ENCODE peak calls at places on chromosomes 1 and 21, in eight cellular contexts. G, P, I, E, F, A, H and M are unnamed samples. For H3K9me3, the result is how much of the 10 kb centered on the place peaks cover.

GRCh38 chr1:22689505-22689904 is 21.1 kb upstream of the EPHB2 start:
- DNase-seq in G (no peak), P (no peak), I (peak), E (no peak), F (no peak), A (no peak), H (no peak), M (no peak)

GRCh38 chr1:111571987-111572386 is 47.6 kb upstream of the RAP1A start:
- DNase-seq in G (no peak), P (no peak), I (peak), E (no peak), F (no peak), A (no peak), H (no peak), M (no peak)

GRCh38 chr1:226976671-226977287 is 36.7 kb downstream of the COQ8A start:
- DNase-seq in G (no peak), P (no peak), I (no peak), E (no peak), F (peak), A (no peak), H (no peak), M (no peak)

GRCh38 chr1:48291421-48291820 is 68.9 kb downstream of the SLC5A9 start:
- DNase-seq in G (no peak), P (no peak), I (no peak), E (no peak), F (no peak), A (peak), H (no peak), M (no peak)

GRCh38 chr1:203682401-203683383 is 56.1 kb downstream of the ATP2B4 start:
- DNase-seq in G (no peak), P (peak), I (no peak), E (no peak), F (no peak), A (no peak), H (no peak), M (no peak)

GRCh38 chr1:212078826-212079225 is 43.3 kb downstream of the DTL start:
- DNase-seq in G (no peak), P (no peak), I (no peak), E (no peak), F (no peak), A (no peak), H (no peak), M (no peak)

GRCh38 chr1:170776777-170777176 is 112.8 kb downstream of the PRRX1 start:
- DNase-seq in G (peak), P (no peak), I (no peak), E (no peak), F (no peak), A (no peak), H (no peak), M (no peak)

GRCh38 chr1:210288106-210288505 is 40.6 kb upstream of the HHAT start:
- DNase-seq in G (no peak), P (no peak), I (no peak), E (no peak), F (no peak), A (no peak), H (no peak), M (no peak)

GRCh38 chr21:42343101-42343500 is 7.7 kb downstream of the TFF2 start:
- DNase-seq in G (no peak), P (no peak), I (no peak), E (no peak), F (no peak), A (peak), H (no peak), M (no peak)

GRCh38 chr1:224328644-224329043 is 1.3 kb downstream of the NVL start:
- DNase-seq in G (no peak), P (no peak), I (no peak), E (no peak), F (no peak), A (no peak), H (no peak), M (no peak)

GRCh38 chr1:4657920-4658585 is 3.6 kb downstream of the AJAP1 start:
- DNase-seq in G (peak), P (no peak), I (no peak), E (peak), F (no peak), A (no peak), H (no peak), M (no peak)

GRCh38 chr1:198903203-198903602 is 264.4 kb downstream of the PTPRC start:
- DNase-seq in G (no peak), P (peak), I (peak), E (no peak), F (no peak), A (no peak), H (no peak), M (no peak)

GRCh38 chr1:205963756-205964155 is 20.5 kb upstream of the SLC26A9 start:
- DNase-seq in G (no peak), P (no peak), I (no peak), E (peak), F (no peak), A (no peak), H (no peak), M (no peak)

GRCh38 chr1:234973426-234974250 is 155.0 kb downstream of the TOMM20 start:
- DNase-seq in G (no peak), P (no peak), I (no peak), E (peak), F (peak), A (no peak), H (no peak), M (no peak)

GRCh38 chr1:68293122-68293521 is 60.8 kb upstream of the WLS start:
- DNase-seq in G (no peak), P (peak), I (no peak), E (no peak), F (no peak), A (no peak), H (no peak), M (no peak)

GRCh38 chr1:151547119-151547899 is 7.2 kb downstream of the TUFT1 start:
- DNase-seq in G (peak), P (peak), I (peak), E (peak), F (peak), A (no peak), H (peak), M (peak)

GRCh38 chr1:218904401-218904800 is 269.3 kb upstream of the LYPLAL1 start:
- DNase-seq in G (peak), P (no peak), I (no peak), E (no peak), F (no peak), A (no peak), H (no peak), M (no peak)

DNA sequence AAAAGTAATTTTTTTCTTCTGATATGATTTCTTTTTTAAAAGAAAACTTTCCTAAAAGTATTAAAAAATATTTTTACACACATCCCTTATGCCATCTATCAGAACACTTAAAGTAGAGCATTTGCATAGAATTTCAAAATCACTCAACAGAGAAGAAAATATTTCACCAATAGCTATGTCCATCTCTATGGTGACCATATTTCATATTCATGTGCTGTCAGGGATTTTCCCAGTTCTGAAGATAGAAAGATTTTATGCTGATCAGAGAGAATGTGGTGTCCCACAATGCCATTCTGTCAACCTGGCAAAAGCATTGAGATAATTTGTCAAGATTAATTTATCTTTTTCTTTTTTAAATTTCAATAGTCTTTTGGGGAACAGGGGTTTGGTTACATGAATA is 87.0 kb downstream of the C4BPA start:
- DNase-seq in G (no peak), P (no peak), I (no peak), E (no peak), F (no peak), A (no peak), H (no peak), M (no peak)
- TF ChIP-seq CTCF in G (no peak), P (no peak), I (no peak), E (no peak), F (no peak), A (no peak), H (no peak), M (no peak)

GRCh38 chr1:180440335-180440734 is 62.0 kb downstream of the ACBD6 start:
- DNase-seq in G (no peak), P (no peak), I (no peak), E (no peak), F (no peak), A (no peak), H (no peak), M (no peak)
- H3K9me3 ChIP-seq in G (under half), P (under half), I (under half), E (under half), F (under half), A (under half), H (under half), M (under half)

GRCh38 chr1:9273177-9273576 is 19.5 kb upstream of the SPSB1 start:
- DNase-seq in G (no peak), P (no peak), I (no peak), E (peak), F (no peak), A (peak), H (no peak), M (no peak)
- TF ChIP-seq CTCF in G (no peak), P (no peak), I (no peak), E (no peak), F (no peak), A (no peak), H (no peak), M (no peak)

GRCh38 chr1:152886090-152886489 is 8.0 kb downstream of the SMCP start:
- DNase-seq in G (no peak), P (no peak), I (peak), E (no peak), F (no peak), A (no peak), H (no peak), M (no peak)

GRCh38 chr1:152884085-152884484 is 6.0 kb downstream of the SMCP start:
- DNase-seq in G (no peak), P (no peak), I (no peak), E (no peak), F (no peak), A (no peak), H (no peak), M (no peak)

GRCh38 chr1:152884506-152884905 is 6.4 kb downstream of the SMCP start:
- DNase-seq in G (no peak), P (no peak), I (no peak), E (no peak), F (no peak), A (no peak), H (no peak), M (no peak)

GRCh38 chr1:152886758-152887409 is 8.8 kb downstream of the SMCP start:
- DNase-seq in G (no peak), P (no peak), I (no peak), E (no peak), F (no peak), A (no peak), H (no peak), M (no peak)

DNA sequence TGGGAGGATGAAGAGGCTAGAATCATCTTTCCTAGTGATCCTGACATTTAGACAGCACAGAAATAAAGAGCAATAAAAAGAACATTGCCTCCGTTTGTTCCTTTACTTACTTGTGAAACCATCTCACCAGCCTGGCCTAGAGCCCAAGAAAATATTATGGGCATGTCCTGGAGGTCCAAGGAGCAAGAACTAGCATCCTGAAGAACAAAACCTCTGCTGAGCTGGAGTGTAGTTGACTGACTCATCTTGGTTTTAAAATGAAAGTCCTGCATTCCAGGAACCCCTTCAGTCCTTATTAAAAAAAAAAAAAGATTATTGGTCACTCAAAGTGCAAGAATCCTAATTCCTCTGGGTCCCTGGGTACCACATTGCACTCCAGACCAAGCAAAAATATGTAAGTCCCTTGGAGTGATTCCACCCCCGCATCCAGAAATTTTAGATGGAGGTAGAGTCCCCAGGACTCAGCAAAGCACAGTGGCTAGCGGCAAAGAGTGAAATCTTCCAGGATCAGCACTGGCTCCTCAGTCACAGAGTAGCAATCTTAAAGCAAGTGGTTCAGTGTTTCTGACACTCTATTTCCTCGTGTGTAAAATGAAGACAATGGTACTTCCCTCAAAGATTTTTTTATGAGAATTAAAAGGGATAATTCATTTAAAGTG is 7.0 kb downstream of the SMCP start:
- DNase-seq in G (no peak), P (no peak), I (peak), E (no peak), F (no peak), A (no peak), H (no peak), M (no peak)
- H3K9me3 ChIP-seq in G (under half), P (under half), I (under half), E (under half), F (under half), A (under half), H (under half), M (under half)

DNA sequence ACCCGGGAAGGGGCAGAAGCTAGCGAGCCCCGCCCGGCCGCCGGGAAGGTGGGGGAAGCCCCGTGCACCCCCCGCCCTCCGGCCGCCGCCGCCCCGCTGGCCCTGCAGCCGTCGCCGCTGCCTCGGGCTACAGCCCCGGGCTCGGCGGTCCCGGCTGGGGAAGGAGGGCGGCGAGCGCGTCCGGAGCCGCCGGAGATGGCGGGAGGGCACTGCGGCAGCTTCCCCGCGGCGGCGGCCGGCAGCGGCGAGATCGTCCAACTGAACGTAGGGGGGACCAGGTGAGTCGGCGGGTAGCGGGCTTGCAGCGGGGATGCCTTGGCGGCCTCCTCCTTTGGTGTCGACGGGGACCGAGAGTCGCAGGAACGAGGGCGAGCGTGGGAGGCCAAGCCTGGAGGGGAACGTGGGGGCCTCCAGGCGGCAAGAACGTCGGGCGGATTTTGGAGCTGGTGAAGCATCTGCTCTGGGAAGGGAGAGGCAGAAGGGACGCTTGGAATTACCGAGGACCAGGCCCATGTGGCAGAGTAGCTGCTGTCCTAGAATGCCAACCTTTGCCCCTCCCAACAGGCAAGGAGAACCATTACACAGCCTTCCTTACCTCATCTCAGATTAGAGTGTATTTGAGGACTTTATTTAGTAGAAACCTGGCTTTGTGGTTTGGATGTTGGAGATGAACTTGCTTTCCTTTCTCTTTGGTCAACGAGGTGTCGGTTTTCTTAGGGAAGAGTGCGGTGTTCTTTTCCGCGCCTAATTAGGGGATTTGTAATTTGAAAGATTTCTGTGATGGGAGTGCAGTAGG is 585 bp downstream of the KCTD3 start:
- DNase-seq in G (peak), P (peak), I (peak), E (peak), F (peak), A (peak), H (peak), M (peak)
- TF ChIP-seq CTCF in G (no peak), P (no peak), I (no peak), E (no peak), F (no peak), A (no peak), H (no peak), M (no peak)

DNA sequence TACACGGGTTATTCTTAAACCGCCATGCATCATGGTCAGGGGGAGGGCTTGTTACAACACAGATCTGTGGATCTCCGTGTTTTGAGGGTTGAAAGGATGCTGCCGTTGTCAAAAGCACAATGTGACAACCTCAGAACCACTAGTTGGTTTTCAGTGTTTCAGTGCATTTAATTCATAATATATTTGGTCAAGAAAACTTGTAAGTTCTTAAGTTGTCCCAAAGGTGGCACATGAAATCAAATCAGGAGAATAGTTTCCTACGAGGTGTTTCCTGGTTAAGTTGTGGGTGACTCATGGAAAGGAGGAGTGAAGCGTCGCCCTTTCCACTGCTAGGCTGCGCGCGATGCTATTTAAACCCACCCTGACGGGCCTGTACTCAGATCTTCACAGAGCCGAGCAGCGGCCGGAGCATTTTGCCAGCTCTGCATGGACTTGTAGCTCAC is 1531.5 kb upstream of the TPTE start:
- DNase-seq in G (no peak), P (no peak), I (no peak), E (no peak), F (no peak), A (no peak), H (no peak), M (no peak)
- H3K9me3 ChIP-seq in G (under half), P (under half), I (under half), E (under half), F (under half), A (under half), H (under half), M (under half)